ENCODE peak calls at places on chromosomes 4 and X, in ten cellular contexts. Z, R, T, H, B, D, O, N, X and J are unnamed samples.

GRCh38 chr4:20544645-20545044 is 155.6 kb upstream of the PACRGL start:
- DNase-seq in Z (peak; percentile 73), R (no peak), T (no peak), H (peak; percentile 59), B (no peak), D (no peak), O (no peak), N (peak; percentile 65), X (no peak), J (peak; percentile 76)

GRCh38 chrX:111585337-111585736 is 73.9 kb downstream of the SERTM2 start:
- DNase-seq in Z (no peak), R (no peak), T (no peak), H (no peak), B (no peak), D (no peak), O (no peak), N (no peak), X (no peak), J (no peak)

GRCh38 chrX:72123471-72124185 is 8.1 kb downstream of the RTL5 start:
- DNase-seq in Z (peak; percentile 66), R (no peak), T (peak; percentile 80), H (peak; percentile 81), B (peak; percentile 44), D (no peak), O (peak; percentile 72), N (no peak), X (peak; percentile 75), J (no peak)

GRCh38 chr4:26028793-26029511 is 114.9 kb downstream of the SMIM20 start:
- DNase-seq in Z (peak; percentile 81), R (peak; percentile 81), T (no peak), H (peak; percentile 70), B (peak; percentile 75), D (peak; percentile 26), O (peak; percentile 77), N (peak; percentile 62), X (peak; percentile 67), J (peak; percentile 68)

GRCh38 chrX:121322159-121322558 is 274.7 kb downstream of the GLUD2 start:
- DNase-seq in Z (no peak), R (no peak), T (no peak), H (no peak), B (no peak), D (no peak), O (no peak), N (peak; percentile 7), X (no peak), J (no peak)

GRCh38 chr4:7867701-7868429 is 71.8 kb downstream of the AFAP1 start:
- DNase-seq in Z (peak; percentile 37), R (no peak), T (no peak), H (no peak), B (no peak), D (no peak), O (no peak), N (peak; percentile 59), X (no peak), J (no peak)

GRCh38 chrX:51860679-51861078 is 32.7 kb upstream of the MAGED1 start:
- DNase-seq in Z (peak; percentile 63), R (no peak), T (no peak), H (peak; percentile 28), B (no peak), D (no peak), O (no peak), N (peak; percentile 60), X (no peak), J (peak; percentile 36)

GRCh38 chrX:54446084-54446483 is 5.9 kb downstream of the TSR2 start:
- DNase-seq in Z (no peak), R (no peak), T (no peak), H (no peak), B (no peak), D (no peak), O (no peak), N (no peak), X (no peak), J (no peak)

GRCh38 chrX:106898462-106898861 is 4.7 kb downstream of the RIPPLY1 start:
- DNase-seq in Z (peak; percentile 71), R (no peak), T (no peak), H (peak; percentile 58), B (no peak), D (no peak), O (no peak), N (peak; percentile 70), X (no peak), J (peak; percentile 59)

GRCh38 chrX:134573683-134574035 is 84.6 kb downstream of the PLAC1 start:
- DNase-seq in Z (no peak), R (no peak), T (no peak), H (no peak), B (no peak), D (no peak), O (no peak), N (no peak), X (no peak), J (no peak)

GRCh38 chrX:67288958-67289641 is 254.7 kb upstream of the AR start:
- DNase-seq in Z (no peak), R (no peak), T (no peak), H (no peak), B (peak; percentile 11), D (no peak), O (no peak), N (no peak), X (peak; percentile 28), J (no peak)

GRCh38 chr4:10821826-10822225 is 137.3 kb upstream of the CLNK start:
- DNase-seq in Z (no peak), R (no peak), T (no peak), H (no peak), B (no peak), D (no peak), O (no peak), N (no peak), X (no peak), J (no peak)

GRCh38 chr4:7627251-7628250 is 192.8 kb upstream of the PSAPL1 start:
- DNase-seq in Z (no peak), R (no peak), T (no peak), H (no peak), B (no peak), D (no peak), O (no peak), N (no peak), X (no peak), J (no peak)

GRCh38 chr4:101724093-101724492 is 66.4 kb upstream of the BANK1 start:
- DNase-seq in Z (no peak), R (no peak), T (no peak), H (no peak), B (no peak), D (no peak), O (no peak), N (no peak), X (no peak), J (no peak)

GRCh38 chr4:47855350-47855749 is 17.5 kb upstream of the CORIN start:
- DNase-seq in Z (no peak), R (no peak), T (no peak), H (peak; percentile 67), B (no peak), D (no peak), O (no peak), N (peak; percentile 99), X (no peak), J (no peak)

GRCh38 chrX:47216393-47216925 is 2.0 kb upstream of the CDK16 start:
- DNase-seq in Z (no peak), R (no peak), T (no peak), H (no peak), B (no peak), D (no peak), O (no peak), N (no peak), X (no peak), J (no peak)

GRCh38 chr4:87012265-87012953 is 77.6 kb downstream of the AFF1 start:
- DNase-seq in Z (no peak), R (peak; percentile 45), T (no peak), H (no peak), B (no peak), D (no peak), O (no peak), N (no peak), X (no peak), J (peak; percentile 42)

GRCh38 chr4:188138227-188138626 is 1.0 kb upstream of the TRIML1 start:
- DNase-seq in Z (no peak), R (no peak), T (no peak), H (no peak), B (no peak), D (no peak), O (no peak), N (no peak), X (no peak), J (no peak)

GRCh38 chr4:167537761-167538160 is 303.5 kb upstream of the SPOCK3 start:
- DNase-seq in Z (no peak), R (no peak), T (no peak), H (no peak), B (no peak), D (no peak), O (no peak), N (no peak), X (no peak), J (no peak)
- TF ChIP-seq CTCF in Z (no peak), R (no peak), T (no peak), H (no peak), B (no peak), D (no peak), O (no peak), N (no peak), X (no peak), J (no peak)

GRCh38 chr4:85866508-85866907 is 391.6 kb downstream of the ARHGAP24 start:
- DNase-seq in Z (no peak), R (no peak), T (no peak), H (no peak), B (no peak), D (no peak), O (no peak), N (peak; percentile 47), X (no peak), J (peak; percentile 11)
- H3K4me3 ChIP-seq in Z (no peak overlapping the region), R (no peak overlapping the region), T (peak overlapping the region; percentile 55), H (no peak overlapping the region), B (no peak overlapping the region), D (no peak overlapping the region), O (no peak overlapping the region), N (no peak overlapping the region), X (peak overlapping the region; percentile 14), J (no peak overlapping the region)

DNA sequence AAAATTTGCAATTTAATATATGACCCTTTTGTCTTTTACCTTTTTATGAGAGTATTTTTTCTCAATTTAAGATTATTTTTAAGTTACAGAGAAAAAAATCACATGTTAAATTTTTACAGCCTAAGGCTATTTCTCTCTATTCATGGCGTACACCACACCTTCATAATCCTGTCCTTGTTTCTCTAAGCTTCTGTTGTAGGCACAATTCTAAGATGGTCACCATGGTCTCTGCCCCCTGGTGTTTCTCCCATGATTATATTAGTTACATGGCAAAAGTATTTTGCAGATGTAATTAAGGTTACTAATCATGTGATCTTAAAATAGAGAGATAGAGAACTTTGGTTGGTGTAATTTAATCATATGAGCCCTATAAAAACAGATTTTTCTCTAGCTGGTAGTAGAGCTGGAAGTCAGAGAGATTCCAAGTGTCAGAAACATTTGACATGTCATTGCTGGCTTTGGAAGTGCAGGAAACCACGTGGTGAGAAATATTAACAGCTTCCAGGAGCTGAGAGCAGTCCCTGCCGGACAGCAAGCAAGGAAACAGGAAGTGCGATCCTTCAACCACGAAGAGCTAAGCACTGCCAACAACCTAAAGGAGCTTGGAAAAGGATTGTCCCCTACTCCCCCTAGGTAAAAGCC is 89.8 kb downstream of the EIF4E start:
- DNase-seq in Z (peak; percentile 94), R (no peak), T (no peak), H (peak; percentile 29), B (no peak), D (no peak), O (no peak), N (peak; percentile 38), X (no peak), J (peak; percentile 56)
- TF ChIP-seq CTCF in Z (peak; percentile 25), R (no peak), T (no peak), H (no peak), B (no peak), D (no peak), O (no peak), N (no peak), X (no peak), J (no peak)

GRCh38 chr4:161360982-161361381 is 802.8 kb downstream of the FSTL5 start:
- DNase-seq in Z (no peak), R (no peak), T (no peak), H (no peak), B (no peak), D (no peak), O (no peak), N (no peak), X (no peak), J (no peak)
- H3K4me3 ChIP-seq in Z (no peak overlapping the region), R (no peak overlapping the region), T (no peak overlapping the region), H (no peak overlapping the region), B (no peak overlapping the region), D (no peak overlapping the region), O (no peak overlapping the region), N (no peak overlapping the region), X (no peak overlapping the region), J (no peak overlapping the region)